ENCODE peak calls at places on chromosomes 16 and 17, in four cellular contexts. L is Calu3, Q is foreskin keratinocyte, D is GM06990. M is an unnamed sample.

GRCh38 chr16:16150117-16150877 is 73.0 kb downstream of the ABCC6 start:
- DNase-seq in D (no peak), Q (no peak), L (no peak), M (no peak)

GRCh38 chr16:84916156-84916555 is 95.2 kb downstream of the ZDHHC7 start:
- DNase-seq in Q (no peak), L (no peak), D (no peak), M (no peak)

GRCh38 chr16:59880626-59881025 is 1146.5 kb upstream of the GOT2 start:
- DNase-seq in D (no peak), Q (peak), L (no peak), M (no peak)

GRCh38 chr17:65027305-65027704 is 29.2 kb downstream of the GNA13 start:
- DNase-seq in Q (peak), D (peak), L (peak), M (no peak)

GRCh38 chr16:87778476-87778829 is 12.7 kb upstream of the KLHDC4 start:
- DNase-seq in D (no peak), Q (no peak), L (no peak), M (no peak)

GRCh38 chr17:38538906-38539305 is 66.8 kb downstream of the SRCIN1 start:
- DNase-seq in Q (no peak), L (no peak), D (no peak), M (no peak)

GRCh38 chr17:83199500-83200201 is 120.2 kb downstream of the METRNL start:
- DNase-seq in L (no peak), D (peak), Q (no peak), M (peak)

GRCh38 chr16:30357085-30357714 is 2.1 kb upstream of the CD2BP2 start:
- DNase-seq in Q (no peak), L (no peak), D (no peak), M (no peak)

GRCh38 chr17:69575346-69575761 is 160.9 kb downstream of the MAP2K6 start:
- DNase-seq in D (no peak), Q (no peak), L (no peak), M (no peak)

GRCh38 chr17:56549501-56549900 is 44.0 kb upstream of the NOG start:
- DNase-seq in D (no peak), L (no peak), Q (no peak), M (no peak)

GRCh38 chr17:79925242-79925957 is 86.2 kb upstream of the CBX4 start:
- DNase-seq in Q (no peak), L (peak), D (no peak), M (no peak)
- TF ChIP-seq CTCF in Q (no peak), L (peak), D (no peak), M (no peak)

GRCh38 chr17:36544049-36544319 is 735 bp upstream of the GGNBP2 start:
- DNase-seq in L (no peak), D (no peak), Q (peak), M (no peak)

GRCh38 chr17:36546418-36547093 is 1.8 kb downstream of the GGNBP2 start:
- DNase-seq in D (no peak), Q (no peak), L (no peak), M (no peak)

GRCh38 chr17:36545093-36545464 is 360 bp downstream of the GGNBP2 start:
- DNase-seq in D (no peak), L (peak), Q (no peak), M (no peak)

GRCh38 chr17:36544320-36545092 is at the start of gene GGNBP2:
- DNase-seq in L (peak), Q (peak), D (peak), M (peak)

GRCh38 chr17:36545465-36546417 is 1.0 kb downstream of the GGNBP2 start:
- DNase-seq in Q (peak), D (peak), L (peak), M (peak)
- TF ChIP-seq CTCF in Q (peak), D (no peak), L (peak), M (no peak)

DNA sequence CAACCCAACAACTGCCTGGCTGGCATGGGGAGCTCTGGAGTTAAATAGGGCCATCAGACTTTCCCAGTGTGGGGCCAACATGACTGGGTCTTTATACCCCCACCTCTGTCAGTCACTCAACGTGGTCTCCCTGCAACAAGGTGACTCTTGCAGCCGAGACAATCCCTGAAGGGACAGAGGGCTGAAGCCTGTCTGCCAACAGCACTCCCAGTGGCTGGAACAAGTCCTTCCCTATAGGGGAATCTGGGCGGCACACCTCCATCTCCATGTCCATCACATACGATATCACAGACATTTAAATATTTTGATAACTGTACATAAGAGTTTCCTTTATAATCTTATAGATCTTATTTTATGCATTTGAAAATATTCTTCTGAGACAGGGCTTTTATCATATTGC is 4.8 kb upstream of the MAPT start:
- DNase-seq in D (no peak), L (peak), Q (no peak), M (no peak)
- TF ChIP-seq CTCF in D (no peak), L (no peak), Q (peak), M (no peak)

DNA sequence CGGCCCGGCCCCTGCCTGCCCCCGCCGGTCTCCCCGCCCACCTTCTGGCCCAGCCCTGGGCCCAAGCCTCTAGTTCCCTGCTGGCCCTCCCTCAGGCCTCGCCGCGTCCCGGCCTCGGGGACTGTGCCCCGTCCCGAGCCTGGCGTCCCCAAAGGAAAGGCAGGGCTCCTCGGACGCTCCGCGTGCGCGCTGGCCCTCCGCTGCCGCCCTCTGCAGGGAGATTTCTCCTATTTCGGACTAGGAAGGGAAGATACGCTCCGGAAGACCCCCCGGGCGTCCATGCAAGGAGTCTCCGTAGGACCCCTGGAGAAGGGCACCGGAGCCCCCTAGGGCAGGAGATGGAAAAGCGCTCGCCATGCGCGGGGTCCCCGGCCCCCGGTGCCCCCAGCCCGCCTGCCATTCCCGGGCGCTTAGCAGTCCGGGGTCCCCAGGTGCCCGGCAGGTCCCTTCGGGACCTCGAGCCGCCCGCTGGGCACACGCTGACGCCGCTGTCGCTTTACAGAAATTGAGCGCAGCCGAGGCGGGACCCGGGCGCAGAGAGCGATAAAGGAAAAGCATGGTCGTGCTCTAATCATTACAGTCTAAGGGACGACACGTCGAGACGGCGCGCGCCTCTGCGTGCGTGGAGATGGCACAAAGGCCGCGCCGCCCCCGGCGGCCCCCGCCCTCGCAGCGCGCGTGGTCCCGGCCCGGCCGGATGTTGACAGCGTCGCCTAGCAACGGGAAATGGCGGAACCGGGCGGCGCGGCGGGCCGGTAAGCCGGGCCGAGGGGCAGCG is at the start of gene CCDC40:
- DNase-seq in Q (peak), L (peak), D (peak), M (peak)
- TF ChIP-seq CTCF in Q (peak), L (no peak), D (peak), M (no peak)

DNA sequence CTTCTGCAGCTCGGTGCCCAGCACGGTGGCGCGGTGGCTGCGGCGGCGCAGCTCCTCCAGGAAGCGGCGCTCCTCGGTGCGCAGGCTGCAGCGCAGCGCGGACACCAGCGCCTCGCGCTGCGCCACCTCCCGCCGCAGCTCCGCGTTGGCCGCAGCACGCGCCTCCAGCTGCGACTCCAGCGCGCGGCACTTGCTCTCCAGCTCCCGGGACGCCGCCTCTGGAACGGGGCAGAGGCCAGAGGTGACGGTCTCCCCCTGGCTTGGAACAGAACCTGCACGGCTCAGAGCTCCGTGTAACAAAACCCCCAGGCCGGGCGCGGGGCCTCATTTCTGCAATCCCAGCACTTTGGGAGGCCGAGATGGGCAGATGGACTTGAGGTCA is 13.2 kb upstream of the CLUH start:
- DNase-seq in D (peak), L (peak), Q (no peak), M (peak)
- TF ChIP-seq CTCF in D (no peak), L (no peak), Q (peak), M (no peak)

GRCh38 chr16:3007957-3008748 is 4.6 kb upstream of the CLDN9 start:
- DNase-seq in D (no peak), L (peak), Q (no peak), M (no peak)
- TF ChIP-seq CTCF in D (no peak), L (no peak), Q (no peak), M (no peak)

GRCh38 chr16:3490911-3491629 is 4.2 kb downstream of the C16orf90 start:
- DNase-seq in Q (no peak), D (no peak), L (no peak), M (no peak)
- TF ChIP-seq CTCF in Q (no peak), D (peak), L (no peak), M (no peak)

GRCh38 chr17:78673395-78673794 is 96.2 kb upstream of the DNAH17 start:
- DNase-seq in L (no peak), Q (no peak), D (no peak), M (no peak)

GRCh38 chr17:78675316-78675616 is 98.1 kb upstream of the DNAH17 start:
- DNase-seq in D (no peak), L (no peak), Q (no peak), M (no peak)

GRCh38 chr17:78675836-78676235 is 98.6 kb upstream of the DNAH17 start:
- DNase-seq in Q (no peak), D (no peak), L (no peak), M (no peak)

GRCh38 chr17:78674156-78674555 is 97.0 kb upstream of the DNAH17 start:
- DNase-seq in Q (no peak), D (no peak), L (no peak), M (no peak)

GRCh38 chr17:78674595-78675315 is 97.6 kb upstream of the DNAH17 start:
- DNase-seq in Q (no peak), L (no peak), D (no peak), M (no peak)
- TF ChIP-seq CTCF in Q (no peak), L (no peak), D (peak), M (no peak)

M was measured in activated B cell treated with CpG ODN at 0.5 μM for 24 hours.